ENCODE peak calls at places on chromosomes 16 and 17, in seven cellular contexts. T is ovary, H is heart right ventricle, B is psoas muscle, L is cardiac muscle cell, A is endodermal cell, F is esophagus muscularis mucosa. N is an unnamed sample.

GRCh38 chr16:2078691-2079090 is 30.9 kb downstream of the TSC2 start:
- DNase-seq in F (no peak), B (no peak), A (no peak), H (no peak), T (no peak), L (no peak), N (no peak)

GRCh38 chr17:79070266-79070880 is 4.3 kb upstream of the ENGASE start:
- DNase-seq in L (no peak), A (no peak), B (peak; percentile 28), T (no peak), H (no peak), F (no peak), N (no peak)

GRCh38 chr16:76729525-76729924 is 452.3 kb downstream of the CNTNAP4 start:
- DNase-seq in F (no peak), H (no peak), A (peak; percentile 57), B (no peak), T (no peak), L (no peak), N (no peak)

GRCh38 chr16:73304008-73304814 is 256.3 kb upstream of the ZFHX3 start:
- DNase-seq in B (no peak), F (no peak), H (no peak), A (no peak), L (peak; percentile 16), T (no peak), N (no peak)

GRCh38 chr17:5665164-5665563 is 80.9 kb upstream of the NLRP1 start:
- DNase-seq in T (peak; percentile 31), L (peak; percentile 19), B (no peak), F (no peak), A (no peak), H (no peak), N (no peak)

GRCh38 chr17:63476857-63477470 is at the start of gene ACE:
- DNase-seq in H (peak; percentile 35), B (no peak), L (peak; percentile 64), T (no peak), A (peak; percentile 93), F (no peak), N (peak; percentile 58)

GRCh38 chr16:14641877-14642276 is 9.1 kb downstream of the BFAR start:
- DNase-seq in T (no peak), B (no peak), L (no peak), F (no peak), H (no peak), A (peak; percentile 52), N (no peak)

GRCh38 chr17:10798332-10798749 is 5.6 kb downstream of the TMEM238L start:
- DNase-seq in L (no peak), A (no peak), F (no peak), B (no peak), H (no peak), T (no peak), N (no peak)

GRCh38 chr16:58582971-58583765 is 46.5 kb downstream of the CNOT1 start:
- DNase-seq in T (no peak), B (no peak), L (no peak), H (no peak), F (no peak), A (peak; percentile 63), N (no peak)

DNA sequence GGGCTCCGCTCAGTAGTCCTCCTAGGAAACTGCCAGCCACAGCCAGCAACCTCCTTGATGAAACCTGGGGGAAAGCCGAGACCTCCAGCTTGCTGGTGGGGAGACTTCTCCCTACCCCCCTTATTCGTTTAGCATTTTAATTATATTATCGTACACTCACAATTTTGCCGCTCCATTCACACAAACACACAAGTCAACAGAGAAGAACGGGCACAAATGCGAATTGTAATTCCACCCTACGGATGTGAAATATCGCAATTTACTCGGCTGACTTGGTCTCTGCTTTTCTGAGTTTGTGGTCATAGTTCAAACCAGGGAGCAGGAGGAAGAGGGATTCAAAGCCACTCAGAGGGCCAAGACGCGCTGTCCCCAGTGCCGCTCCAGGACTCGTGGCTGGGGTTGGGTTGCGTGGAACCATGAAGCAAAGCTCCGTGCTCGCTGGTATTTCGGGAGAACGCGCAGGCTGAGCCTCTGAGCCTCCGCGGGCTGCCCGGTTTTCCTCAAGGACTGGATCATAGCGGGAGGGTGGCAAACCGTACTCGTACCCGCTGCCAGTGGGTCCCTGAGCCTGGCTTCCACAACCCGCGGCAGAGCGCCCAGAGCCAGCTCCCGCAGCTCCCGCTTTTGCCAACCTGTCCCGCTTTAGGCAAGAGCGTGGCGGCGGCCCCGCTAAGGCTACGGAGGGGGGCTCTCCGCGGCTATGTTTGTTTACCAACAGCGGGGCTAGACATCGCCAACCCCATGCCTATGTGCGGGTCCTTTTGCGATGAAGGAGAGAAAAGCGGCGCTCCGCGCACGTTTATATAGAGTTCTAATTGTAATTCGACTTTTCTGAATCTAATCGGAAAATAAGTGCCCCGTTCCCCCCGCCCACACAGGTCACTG is 2.0 kb downstream of the LHX1 start:
- DNase-seq in L (no peak), F (no peak), A (peak; percentile 75), T (no peak), H (no peak), B (no peak), N (no peak)
- H3K4me3 ChIP-seq in L (peak overlapping the region; percentile 42), F (no peak overlapping the region), A (peak overlapping the region; percentile 99), T (no peak overlapping the region), H (no peak overlapping the region), B (peak overlapping the region; percentile 7), N (peak overlapping the region; percentile 2)

DNA sequence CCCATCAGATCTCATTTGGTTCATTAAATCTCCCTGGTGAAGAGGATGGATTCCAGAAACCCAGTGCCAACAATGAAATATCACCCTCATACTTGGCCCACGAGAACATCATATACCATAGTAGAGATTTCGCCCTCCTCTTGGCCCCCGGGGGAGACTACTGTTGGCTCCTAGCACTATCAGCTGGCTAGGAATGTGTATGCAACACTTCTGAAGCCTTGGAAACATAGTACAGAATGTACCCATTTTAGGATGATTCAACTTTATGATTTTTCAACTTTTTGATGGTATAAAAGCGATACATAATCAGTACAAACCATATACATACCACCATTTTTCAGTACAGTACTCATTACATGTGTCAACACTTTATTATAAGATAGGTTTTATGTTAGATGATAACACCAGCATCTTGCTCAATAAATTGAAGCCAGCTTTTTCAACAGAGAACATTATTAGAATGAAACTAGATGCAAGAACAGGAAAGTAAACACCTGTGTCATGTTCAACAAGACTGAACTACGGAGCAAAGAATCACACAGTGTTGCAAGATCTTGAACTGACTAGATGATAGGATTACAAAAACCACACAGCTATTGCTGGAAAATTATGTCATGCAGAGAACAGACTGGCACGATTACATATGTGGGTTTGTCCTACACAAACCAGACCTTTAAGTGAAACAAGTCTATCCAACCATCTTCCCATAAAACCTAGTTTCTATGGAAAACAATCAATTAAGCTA is 17.2 kb downstream of the RSL1D1 start:
- DNase-seq in H (no peak), B (peak; percentile 69), F (no peak), T (no peak), L (no peak), A (no peak), N (no peak)
- H3K27ac ChIP-seq in H (no peak overlapping the region), B (peak overlapping the region; percentile 83), F (no peak overlapping the region), T (no peak overlapping the region), L (no peak overlapping the region), A (no peak overlapping the region), N (no peak overlapping the region)

DNA sequence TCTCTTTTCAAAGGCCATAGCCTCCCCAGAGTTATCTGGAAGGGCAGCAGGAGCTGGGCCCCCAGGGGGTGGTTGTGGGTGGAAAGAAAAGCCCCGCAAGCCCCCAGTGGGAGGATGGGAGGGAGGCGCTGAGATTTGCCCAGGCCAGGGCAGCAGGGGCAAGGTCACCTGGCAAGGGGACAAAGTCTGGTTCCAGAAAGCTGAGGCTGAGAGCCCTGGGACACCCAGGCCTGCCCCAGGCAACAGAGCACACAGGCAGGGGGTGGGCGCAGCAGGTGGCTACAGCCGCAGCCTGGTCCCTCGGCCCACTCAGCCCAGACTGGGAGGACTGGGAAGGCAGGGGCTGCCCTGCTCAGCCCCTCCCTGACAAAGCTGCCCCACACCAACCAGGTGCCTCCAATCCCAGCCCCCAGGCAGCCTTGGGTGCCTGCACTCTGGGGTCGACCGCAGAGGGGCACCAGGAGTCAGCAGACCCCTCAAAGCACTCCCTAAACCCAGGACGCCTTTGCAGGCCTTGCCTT is 23.7 kb upstream of the GSG1L start:
- DNase-seq in B (no peak), H (no peak), A (no peak), T (no peak), L (no peak), F (no peak), N (no peak)
- TF ChIP-seq CTCF in B (no peak), H (no peak), A (no peak), T (no peak), L (no peak), F (no peak), N (no peak)

DNA sequence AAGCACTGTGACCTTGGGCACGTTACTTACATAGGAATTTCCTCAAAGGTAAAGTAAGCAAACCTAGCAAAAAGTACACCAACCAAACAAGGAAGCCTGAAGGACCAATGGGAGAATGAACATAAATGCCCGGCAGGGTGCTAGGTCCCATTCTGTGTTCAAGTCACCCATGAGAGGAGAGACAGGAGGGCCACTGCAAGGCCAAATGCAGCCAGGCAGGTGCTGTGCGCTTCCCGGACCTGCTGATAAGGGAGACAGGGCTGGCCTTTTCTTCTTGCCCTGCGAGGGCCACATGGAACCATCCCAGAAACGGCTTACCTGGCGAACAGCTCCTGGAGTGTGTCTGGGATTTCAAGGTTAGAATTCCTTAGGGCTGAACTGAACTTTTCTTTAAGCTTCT is 69.0 kb downstream of the GTF3C1 start:
- DNase-seq in T (no peak), B (no peak), H (no peak), A (no peak), F (no peak), L (no peak), N (no peak)
- H3K4me3 ChIP-seq in T (no peak overlapping the region), B (no peak overlapping the region), H (no peak overlapping the region), A (no peak overlapping the region), F (no peak overlapping the region), L (no peak overlapping the region), N (no peak overlapping the region)

N was measured in heart left ventricle.